ENCODE peak calls at places on chromosomes 5 and 9, in ten cellular contexts. B is renal cortical epithelial cell; H is KG1; O is activated CD4-positive, alpha-beta T cell treated with anti-CD3 and anti-CD28 coated beads for 36 hours; N is T-helper 17 cell; C is stimulated activated CD8-positive, alpha-beta memory T cell treated with anti-CD3 and anti-CD28 coated beads, Interleukin-15, amount 100 ng/mL, for 1 hour; Z is AG04450; L is PC-3; R is mucosa of gallbladder; P is gastrocnemius medialis. M is an unnamed sample.

GRCh38 chr5:172943906-172944305 is 15.3 kb upstream of the RPL26L1 start:
- DNase-seq in B (no peak), H (no peak), O (no peak), N (no peak), C (no peak), Z (no peak), L (no peak), R (no peak), P (no peak), M (no peak)

GRCh38 chr5:170857066-170857465 is 4.8 kb upstream of the RANBP17 start:
- DNase-seq in B (no peak), H (no peak), O (no peak), N (no peak), C (no peak), Z (no peak), L (no peak), R (no peak), P (no peak), M (no peak)

GRCh38 chr5:126508251-126508961 is 85.2 kb downstream of the GRAMD2B start:
- DNase-seq in B (no peak), H (no peak), O (peak; percentile 32), N (no peak), C (no peak), Z (no peak), L (no peak), R (no peak), P (no peak), M (no peak)

GRCh38 chr9:133918123-133918813 is 73.9 kb downstream of the VAV2 start:
- DNase-seq in B (no peak), H (no peak), O (no peak), N (no peak), C (no peak), Z (no peak), L (no peak), R (no peak), P (no peak), M (peak; percentile 24)

GRCh38 chr5:16453609-16454008 is 12.0 kb downstream of the ZNF622 start:
- DNase-seq in B (no peak), H (no peak), O (no peak), N (no peak), C (no peak), Z (no peak), L (no peak), R (no peak), P (no peak), M (no peak)

GRCh38 chr5:100790170-100790665 is 112.9 kb downstream of the ST8SIA4 start:
- DNase-seq in B (no peak), H (no peak), O (no peak), N (no peak), C (no peak), Z (no peak), L (peak; percentile 18), R (no peak), P (no peak), M (peak; percentile 34)

GRCh38 chr9:133691191-133691590 is 47.0 kb downstream of the SARDH start:
- DNase-seq in B (no peak), H (no peak), O (no peak), N (no peak), C (no peak), Z (no peak), L (no peak), R (no peak), P (no peak), M (no peak)

GRCh38 chr5:131441184-131441583 is 177.3 kb downstream of the CDC42SE2 start:
- DNase-seq in B (no peak), H (no peak), O (no peak), N (no peak), C (no peak), Z (no peak), L (no peak), R (no peak), P (no peak), M (no peak)

GRCh38 chr9:78101247-78101646 is 69.6 kb upstream of the GNAQ start:
- DNase-seq in B (peak; percentile 14), H (no peak), O (no peak), N (no peak), C (no peak), Z (no peak), L (no peak), R (no peak), P (no peak), M (no peak)

GRCh38 chr9:37969130-37969529 is 65.2 kb upstream of the SLC25A51 start:
- DNase-seq in B (peak; percentile 68), H (no peak), O (no peak), N (no peak), C (no peak), Z (no peak), L (no peak), R (peak; percentile 91), P (no peak), M (no peak)

GRCh38 chr5:4191703-4192102 is 596.1 kb downstream of the IRX1 start:
- DNase-seq in B (no peak), H (no peak), O (peak; percentile 21), N (no peak), C (no peak), Z (no peak), L (no peak), R (no peak), P (no peak), M (no peak)

GRCh38 chr5:170722316-170722715 is 61.2 kb upstream of the GABRP start:
- DNase-seq in B (no peak), H (no peak), O (no peak), N (no peak), C (no peak), Z (no peak), L (no peak), R (no peak), P (no peak), M (no peak)

GRCh38 chr5:150448353-150448752 is 1.2 kb downstream of the RPS14 start:
- DNase-seq in B (no peak), H (no peak), O (no peak), N (no peak), C (no peak), Z (no peak), L (no peak), R (no peak), P (no peak), M (no peak)

GRCh38 chr5:126603402-126603991 is 2.8 kb downstream of the PHAX start:
- DNase-seq in B (no peak), H (no peak), O (no peak), N (no peak), C (no peak), Z (no peak), L (no peak), R (no peak), P (no peak), M (no peak)

GRCh38 chr5:138978085-138978484 is 103.0 kb upstream of the LRRTM2 start:
- DNase-seq in B (peak; percentile 42), H (no peak), O (no peak), N (no peak), C (no peak), Z (no peak), L (no peak), R (no peak), P (no peak), M (no peak)

GRCh38 chr9:125550216-125550614 is 156.8 kb downstream of the MAPKAP1 start:
- DNase-seq in B (no peak), H (no peak), O (no peak), N (no peak), C (no peak), Z (no peak), L (no peak), R (no peak), P (no peak), M (no peak)

GRCh38 chr5:97297063-97297715 is 114.1 kb upstream of the RIOK2 start:
- DNase-seq in B (no peak), H (no peak), O (peak; percentile 22), N (no peak), C (no peak), Z (no peak), L (peak; percentile 72), R (no peak), P (no peak), M (peak; percentile 42)

GRCh38 chr5:17355585-17356346 is 138.3 kb downstream of the BASP1 start:
- DNase-seq in B (peak; percentile 35), H (no peak), O (no peak), N (no peak), C (no peak), Z (no peak), L (peak; percentile 44), R (no peak), P (no peak), M (no peak)